ENCODE peak calls at places on chromosomes 2 and 18, in six cellular contexts. A is PC-9, N is GM23338, O is HCT116, R is MM.1S, U is hepatocyte. C is an unnamed sample.
A peak's percentile ranks its signal among the peaks of the same experiment; 100 is the strongest.

GRCh38 chr2:64035067-64035942 is 16.1 kb upstream of the VPS54 start:
- DNase-seq in A (no peak), N (no peak), O (no peak), R (no peak), U (no peak), C (peak; percentile 35)

GRCh38 chr2:52036036-52036435 is 1004.1 kb upstream of the NRXN1 start:
- DNase-seq in A (no peak), N (no peak), O (no peak), R (no peak), U (no peak), C (peak; percentile 66)

GRCh38 chr2:86786001-86786536 is 4.6 kb downstream of the CD8A start:
- DNase-seq in A (no peak), N (no peak), O (no peak), R (no peak), U (no peak), C (no peak)

GRCh38 chr2:191020742-191021381 is 6.9 kb upstream of the STAT1 start:
- DNase-seq in A (peak; percentile 55), N (no peak), O (no peak), R (peak; percentile 27), U (peak; percentile 48), C (peak; percentile 65)

GRCh38 chr2:217396165-217396564 is 536.3 kb upstream of the TNP1 start:
- DNase-seq in A (peak; percentile 67), N (no peak), O (no peak), R (no peak), U (no peak), C (peak; percentile 61)

GRCh38 chr18:12362473-12363174 is 14.4 kb downstream of the AFG3L2 start:
- DNase-seq in A (no peak), N (no peak), O (no peak), R (no peak), U (no peak), C (no peak)

GRCh38 chr2:175877845-175878563 is 124.1 kb downstream of the LNPK start:
- DNase-seq in A (no peak), N (no peak), O (no peak), R (no peak), U (no peak), C (no peak)

GRCh38 chr18:49920731-49921130 is 107.4 kb upstream of the ACAA2 start:
- DNase-seq in A (no peak), N (no peak), O (no peak), R (no peak), U (no peak), C (peak; percentile 49)

GRCh38 chr2:201882353-201883095 is 76.2 kb downstream of the CDK15 start:
- DNase-seq in A (no peak), N (peak; percentile 70), O (no peak), R (no peak), U (no peak), C (peak; percentile 47)

GRCh38 chr2:198731842-198732421 is 725.8 kb downstream of the SATB2 start:
- DNase-seq in A (no peak), N (no peak), O (no peak), R (no peak), U (no peak), C (no peak)

GRCh38 chr2:173148520-173148919 is 72.9 kb downstream of the MAP3K20 start:
- DNase-seq in A (no peak), N (no peak), O (no peak), R (no peak), U (no peak), C (peak; percentile 68)

GRCh38 chr2:65491381-65491903 is 59.0 kb upstream of the SPRED2 start:
- DNase-seq in A (peak; percentile 77), N (no peak), O (no peak), R (no peak), U (no peak), C (peak; percentile 70)

GRCh38 chr18:14179306-14179705 is 47.1 kb upstream of the ZNF519 start:
- DNase-seq in A (no peak), N (no peak), O (no peak), R (no peak), U (no peak), C (no peak)

GRCh38 chr2:36530983-36531354 is 67.0 kb downstream of the FEZ2 start:
- DNase-seq in A (no peak), N (peak; percentile 44), O (no peak), R (no peak), U (no peak), C (no peak)

GRCh38 chr2:216914491-216914890 is 54.6 kb upstream of the TNP1 start:
- DNase-seq in A (no peak), N (no peak), O (no peak), R (no peak), U (no peak), C (no peak)

GRCh38 chr2:166882851-166883250 is 5.4 kb upstream of the XIRP2 start:
- DNase-seq in A (no peak), N (no peak), O (no peak), R (no peak), U (no peak), C (no peak)

GRCh38 chr2:1814616-1815015 is 70.3 kb upstream of the PXDN start:
- DNase-seq in A (no peak), N (no peak), O (no peak), R (no peak), U (no peak), C (no peak)

GRCh38 chr18:12092398-12093229 is 1.0 kb upstream of the ANKRD62 start:
- DNase-seq in A (peak; percentile 41), N (peak; percentile 69), O (peak; percentile 13), R (peak; percentile 70), U (peak; percentile 57), C (peak; percentile 84)

GRCh38 chr2:188369365-188369764 is 77.7 kb downstream of the GULP1 start:
- DNase-seq in A (no peak), N (peak; percentile 68), O (peak; percentile 35), R (peak; percentile 58), U (peak; percentile 59), C (peak; percentile 82)

DNA sequence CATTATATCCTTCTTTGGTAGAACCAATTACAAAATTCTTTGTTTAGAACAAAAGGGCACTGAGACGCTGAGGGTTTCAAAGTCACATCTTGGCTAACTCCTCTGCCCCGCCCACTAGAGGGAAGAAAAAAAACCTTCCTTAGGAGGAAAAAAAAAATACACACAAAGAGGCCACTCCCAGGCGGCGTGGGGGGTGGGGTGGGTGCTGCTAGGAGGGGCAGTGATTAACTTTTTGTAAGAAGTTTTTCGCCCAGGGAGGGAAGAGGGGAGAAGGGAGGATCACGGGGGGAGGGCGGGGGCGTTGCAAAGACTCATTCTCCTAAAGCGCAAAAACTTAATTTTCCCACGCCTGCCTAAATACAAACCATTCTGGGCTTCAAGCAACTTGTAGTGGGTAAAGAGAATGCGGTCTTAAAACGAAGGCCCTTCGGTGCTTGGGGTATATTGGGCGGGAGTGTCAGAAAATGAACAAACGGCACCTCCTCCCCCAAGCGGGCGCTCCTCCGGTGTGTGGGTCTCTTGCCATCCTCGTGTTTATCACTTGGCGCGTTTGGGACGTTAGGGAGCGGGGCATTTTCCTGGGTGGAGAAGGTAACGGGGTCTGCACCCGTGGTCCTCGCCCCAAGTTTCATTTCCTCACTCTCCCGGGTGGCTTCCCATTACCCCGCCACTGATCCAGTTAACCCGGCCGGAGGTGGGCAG is 1.7 kb downstream of the CXCR4 start:
- DNase-seq in A (no peak), N (peak; percentile 69), O (no peak), R (peak; percentile 51), U (peak; percentile 55), C (peak; percentile 19)
- TF ChIP-seq EZH2 in A (no peak), N (peak; percentile 65), O (no peak), R (no peak), U (no peak), C (no peak)

DNA sequence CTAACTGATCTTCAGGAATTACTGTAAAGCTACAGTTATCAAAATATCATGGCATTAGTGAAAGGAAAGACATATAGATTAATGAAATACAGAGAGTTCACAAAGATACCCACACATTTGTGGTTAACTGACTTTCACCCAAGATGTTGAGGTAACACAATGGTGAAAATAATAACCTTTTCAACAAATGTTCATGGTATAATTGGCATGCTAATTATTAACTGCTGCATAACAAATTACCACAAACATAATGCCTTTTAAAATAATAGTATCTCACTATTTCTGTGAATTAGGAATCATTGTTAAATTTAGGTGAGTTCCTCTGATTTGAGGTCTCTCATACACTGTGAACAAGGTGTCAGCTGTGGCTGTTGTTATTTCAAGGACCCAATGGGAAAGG is 1493.1 kb upstream of the ACVR2A start:
- DNase-seq in A (no peak), N (no peak), O (no peak), R (no peak), U (no peak), C (no peak)
- H3K9me2 ChIP-seq in A (no peaks in the 10 kb centered on the region), N (peaks cover 4% of the 10 kb centered on the region), O (no peaks in the 10 kb centered on the region), R (no peaks in the 10 kb centered on the region), U (no peaks in the 10 kb centered on the region), C (no peaks in the 10 kb centered on the region)

GRCh38 chr2:219618733-219619122 is 8.7 kb upstream of the SLC4A3 start:
- DNase-seq in A (no peak), N (no peak), O (no peak), R (no peak), U (no peak), C (no peak)
- TF ChIP-seq CTCF in A (no peak), N (no peak), O (no peak), R (no peak), U (no peak), C (no peak)

GRCh38 chr2:134120718-134121630 is 132.9 kb upstream of the MGAT5 start:
- DNase-seq in A (no peak), N (peak; percentile 81), O (no peak), R (peak; percentile 71), U (peak; percentile 80), C (peak; percentile 52)
- TF ChIP-seq EZH2 in A (no peak), N (no peak), O (no peak), R (no peak), U (no peak), C (no peak)

GRCh38 chr2:109563294-109563693 is 50.5 kb downstream of the SEPTIN10 start:
- DNase-seq in A (no peak), N (no peak), O (no peak), R (no peak), U (no peak), C (peak; percentile 11)
- H3K9me2 ChIP-seq in A (no peaks in the 10 kb centered on the region), N (no peaks in the 10 kb centered on the region), O (no peaks in the 10 kb centered on the region), R (no peaks in the 10 kb centered on the region), U (no peaks in the 10 kb centered on the region), C (no peaks in the 10 kb centered on the region)

C was measured in PC-3.